ENCODE peak calls at places on chromosome 20, in eight cellular contexts. U, J, W, O, A, N, Z and X are unnamed samples.

GRCh38 chr20:2993250-2993649 is 50.2 kb upstream of the GNRH2 start:
- DNase-seq in U (no peak), J (no peak), W (no peak), O (no peak), A (no peak), N (no peak), Z (no peak), X (no peak)

GRCh38 chr20:63678071-63678470 is 18.4 kb upstream of the TNFRSF6B start:
- DNase-seq in U (no peak), J (no peak), W (no peak), O (no peak), A (no peak), N (no peak), Z (no peak), X (no peak)

GRCh38 chr20:36435799-36436541 is 105.3 kb upstream of the MYL9 start:
- DNase-seq in U (peak), J (no peak), W (peak), O (peak), A (peak), N (peak), Z (peak), X (peak)

GRCh38 chr20:47220161-47220582 is 136.3 kb downstream of the ZMYND8 start:
- DNase-seq in U (peak), J (peak), W (no peak), O (peak), A (no peak), N (no peak), Z (no peak), X (peak)

GRCh38 chr20:63319164-63320040 is 26.4 kb downstream of the COL20A1 start:
- DNase-seq in U (peak), J (no peak), W (no peak), O (no peak), A (peak), N (no peak), Z (no peak), X (no peak)

GRCh38 chr20:38973107-38973506 is 11.0 kb downstream of the DHX35 start:
- DNase-seq in U (no peak), J (no peak), W (no peak), O (no peak), A (no peak), N (no peak), Z (no peak), X (no peak)

GRCh38 chr20:53154540-53154939 is 182.4 kb downstream of the TSHZ2 start:
- DNase-seq in U (no peak), J (no peak), W (no peak), O (no peak), A (no peak), N (peak), Z (no peak), X (no peak)

GRCh38 chr20:4192378-4193048 is 177.2 kb upstream of the RNF24 start:
- DNase-seq in U (no peak), J (no peak), W (no peak), O (no peak), A (no peak), N (peak), Z (no peak), X (no peak)

GRCh38 chr20:44698351-44698750 is 16.8 kb upstream of the CCN5 start:
- DNase-seq in U (no peak), J (no peak), W (no peak), O (no peak), A (no peak), N (no peak), Z (no peak), X (no peak)

GRCh38 chr20:13478366-13478765 is 160.4 kb downstream of the TASP1 start:
- DNase-seq in U (no peak), J (no peak), W (no peak), O (no peak), A (no peak), N (no peak), Z (no peak), X (no peak)

GRCh38 chr20:54981181-54981580 is 505.8 kb downstream of the DOK5 start:
- DNase-seq in U (no peak), J (no peak), W (no peak), O (no peak), A (no peak), N (no peak), Z (no peak), X (no peak)

GRCh38 chr20:50315811-50316551 is 125.4 kb downstream of the CEBPB start:
- DNase-seq in U (no peak), J (no peak), W (no peak), O (no peak), A (no peak), N (no peak), Z (no peak), X (no peak)

GRCh38 chr20:34525709-34526416 is 9.6 kb downstream of the DYNLRB1 start:
- DNase-seq in U (peak), J (peak), W (peak), O (no peak), A (no peak), N (peak), Z (no peak), X (no peak)

GRCh38 chr20:45433316-45433715 is 17.4 kb downstream of the PIGT start:
- DNase-seq in U (peak), J (peak), W (no peak), O (no peak), A (no peak), N (peak), Z (no peak), X (no peak)

GRCh38 chr20:48359692-48360337 is 468.0 kb downstream of the PREX1 start:
- DNase-seq in U (no peak), J (no peak), W (peak), O (no peak), A (no peak), N (no peak), Z (no peak), X (no peak)

GRCh38 chr20:2749343-2749950 is 51.0 kb downstream of the CPXM1 start:
- DNase-seq in U (no peak), J (no peak), W (peak), O (no peak), A (peak), N (no peak), Z (no peak), X (no peak)

GRCh38 chr20:62634330-62634967 is 7.9 kb upstream of the SLCO4A1 start:
- DNase-seq in U (no peak), J (no peak), W (no peak), O (no peak), A (no peak), N (no peak), Z (no peak), X (no peak)

GRCh38 chr20:44746367-44747165 is 901 bp downstream of the KCNK15 start:
- DNase-seq in U (peak), J (no peak), W (no peak), O (no peak), A (no peak), N (no peak), Z (no peak), X (no peak)

GRCh38 chr20:56974499-56975250 is 291.8 kb downstream of the BMP7 start:
- DNase-seq in U (no peak), J (no peak), W (peak), O (peak), A (no peak), N (peak), Z (peak), X (no peak)